ENCODE peak calls at places on chromosome 14, in five cellular contexts. One of them, this sample, is unnamed.

GRCh38 chr14:106812788-106813476 is 1286.5 kb downstream of the TMEM121 start:
- DNase-seq in transverse colon: no peak
- DNase-seq in suprapubic skin: no peak
- DNase-seq in HepG2: no peak
- DNase-seq in sigmoid colon: no peak
- DNase-seq in this sample: peak; percentile 66

GRCh38 chr14:56185991-56186390 is 67.8 kb downstream of the PELI2 start:
- DNase-seq in transverse colon: no peak
- DNase-seq in suprapubic skin: no peak
- DNase-seq in HepG2: no peak
- DNase-seq in sigmoid colon: no peak
- DNase-seq in this sample: no peak

GRCh38 chr14:71650187-71650586 is 282.0 kb upstream of the RGS6 start:
- DNase-seq in transverse colon: no peak
- DNase-seq in suprapubic skin: no peak
- DNase-seq in HepG2: no peak
- DNase-seq in sigmoid colon: no peak
- DNase-seq in this sample: no peak

GRCh38 chr14:75339059-75339458 is 60.4 kb downstream of the FOS start:
- DNase-seq in transverse colon: no peak
- DNase-seq in suprapubic skin: no peak
- DNase-seq in HepG2: no peak
- DNase-seq in sigmoid colon: no peak
- DNase-seq in this sample: no peak

GRCh38 chr14:20680843-20681347 is 3.5 kb upstream of the RNASE4 start:
- DNase-seq in transverse colon: peak; percentile 72
- DNase-seq in suprapubic skin: no peak
- DNase-seq in HepG2: no peak
- DNase-seq in sigmoid colon: no peak
- DNase-seq in this sample: no peak

GRCh38 chr14:75094896-75095295 is 25.5 kb downstream of the ZC2HC1C start:
- DNase-seq in transverse colon: no peak
- DNase-seq in suprapubic skin: no peak
- DNase-seq in HepG2: no peak
- DNase-seq in sigmoid colon: no peak
- DNase-seq in this sample: no peak

GRCh38 chr14:34722723-34723545 is 8.5 kb upstream of the CFL2 start:
- DNase-seq in transverse colon: peak; percentile 27
- DNase-seq in suprapubic skin: no peak
- DNase-seq in HepG2: peak; percentile 71
- DNase-seq in sigmoid colon: peak; percentile 67
- DNase-seq in this sample: no peak

GRCh38 chr14:104656014-104656714 is 33.3 kb upstream of the INF2 start:
- DNase-seq in transverse colon: no peak
- DNase-seq in suprapubic skin: no peak
- DNase-seq in HepG2: no peak
- DNase-seq in sigmoid colon: no peak
- DNase-seq in this sample: no peak

GRCh38 chr14:66043921-66044320 is 442.2 kb upstream of the CCDC196 start:
- DNase-seq in transverse colon: no peak
- DNase-seq in suprapubic skin: no peak
- DNase-seq in HepG2: no peak
- DNase-seq in sigmoid colon: no peak
- DNase-seq in this sample: no peak

GRCh38 chr14:70130498-70130897 is 58.3 kb downstream of the SLC8A3 start:
- DNase-seq in transverse colon: no peak
- DNase-seq in suprapubic skin: no peak
- DNase-seq in HepG2: no peak
- DNase-seq in sigmoid colon: no peak
- DNase-seq in this sample: no peak

GRCh38 chr14:60648934-60649814 is at the start of gene SIX1:
- DNase-seq in transverse colon: peak; percentile 48
- DNase-seq in suprapubic skin: no peak
- DNase-seq in HepG2: peak; percentile 77
- DNase-seq in sigmoid colon: no peak
- DNase-seq in this sample: no peak

GRCh38 chr14:71103662-71104484 is 196.6 kb downstream of the PCNX1 start:
- DNase-seq in transverse colon: no peak
- DNase-seq in suprapubic skin: no peak
- DNase-seq in HepG2: peak; percentile 50
- DNase-seq in sigmoid colon: no peak
- DNase-seq in this sample: no peak

GRCh38 chr14:97266653-97267052 is 469.5 kb downstream of the VRK1 start:
- DNase-seq in transverse colon: no peak
- DNase-seq in suprapubic skin: no peak
- DNase-seq in HepG2: peak; percentile 10
- DNase-seq in sigmoid colon: no peak
- DNase-seq in this sample: peak; percentile 39

GRCh38 chr14:33767721-33768457 is 183.0 kb downstream of the EGLN3 start:
- DNase-seq in transverse colon: no peak
- DNase-seq in suprapubic skin: no peak
- DNase-seq in HepG2: no peak
- DNase-seq in sigmoid colon: no peak
- DNase-seq in this sample: no peak

GRCh38 chr14:66827182-66827581 is 319.2 kb downstream of the GPHN start:
- DNase-seq in transverse colon: no peak
- DNase-seq in suprapubic skin: no peak
- DNase-seq in HepG2: no peak
- DNase-seq in sigmoid colon: no peak
- DNase-seq in this sample: no peak

GRCh38 chr14:37585101-37585479 is 10.0 kb downstream of the FOXA1 start:
- DNase-seq in transverse colon: peak; percentile 41
- DNase-seq in suprapubic skin: no peak
- DNase-seq in HepG2: no peak
- DNase-seq in sigmoid colon: no peak
- DNase-seq in this sample: no peak

GRCh38 chr14:89382487-89383170 is 34.4 kb downstream of the FOXN3 start:
- DNase-seq in transverse colon: no peak
- DNase-seq in suprapubic skin: no peak
- DNase-seq in HepG2: no peak
- DNase-seq in sigmoid colon: no peak
- DNase-seq in this sample: no peak

GRCh38 chr14:50397461-50398196 is 948 bp upstream of the CDKL1 start:
- DNase-seq in transverse colon: peak; percentile 34
- DNase-seq in suprapubic skin: no peak
- DNase-seq in HepG2: peak; percentile 24
- DNase-seq in sigmoid colon: no peak
- DNase-seq in this sample: peak; percentile 87

GRCh38 chr14:20757963-20758362 is 10.2 kb upstream of the EDDM3B start:
- DNase-seq in transverse colon: peak; percentile 34
- DNase-seq in suprapubic skin: no peak
- DNase-seq in HepG2: no peak
- DNase-seq in sigmoid colon: no peak
- DNase-seq in this sample: no peak

GRCh38 chr14:60266021-60266937 is 17.3 kb downstream of the PPM1A start:
- DNase-seq in transverse colon: no peak
- DNase-seq in suprapubic skin: no peak
- DNase-seq in HepG2: peak; percentile 27
- DNase-seq in sigmoid colon: no peak
- DNase-seq in this sample: no peak

GRCh38 chr14:34711169-34711568 is 3.2 kb downstream of the CFL2 start:
- DNase-seq in transverse colon: peak; percentile 13
- DNase-seq in suprapubic skin: no peak
- DNase-seq in HepG2: no peak
- DNase-seq in sigmoid colon: no peak
- DNase-seq in this sample: no peak

GRCh38 chr14:84401631-84402030 is 1128.3 kb upstream of the FLRT2 start:
- DNase-seq in transverse colon: no peak
- DNase-seq in suprapubic skin: no peak
- DNase-seq in HepG2: no peak
- DNase-seq in sigmoid colon: no peak
- DNase-seq in this sample: no peak

GRCh38 chr14:74619672-74620131 is 7.7 kb upstream of the LTBP2 start:
- DNase-seq in transverse colon: peak; percentile 59
- DNase-seq in suprapubic skin: peak; percentile 87
- DNase-seq in HepG2: peak; percentile 63
- DNase-seq in sigmoid colon: peak; percentile 94
- DNase-seq in this sample: peak; percentile 95

GRCh38 chr14:65187421-65188049 is 85.2 kb upstream of the MAX start:
- DNase-seq in transverse colon: no peak
- DNase-seq in suprapubic skin: no peak
- DNase-seq in HepG2: no peak
- DNase-seq in sigmoid colon: no peak
- DNase-seq in this sample: no peak

GRCh38 chr14:52837451-52837850 is 46.0 kb upstream of the GNPNAT1 start:
- DNase-seq in transverse colon: no peak
- DNase-seq in suprapubic skin: no peak
- DNase-seq in HepG2: no peak
- DNase-seq in sigmoid colon: no peak
- DNase-seq in this sample: no peak

GRCh38 chr14:52833891-52834290 is 42.5 kb upstream of the GNPNAT1 start:
- DNase-seq in transverse colon: no peak
- DNase-seq in suprapubic skin: no peak
- DNase-seq in HepG2: no peak
- DNase-seq in sigmoid colon: no peak
- DNase-seq in this sample: no peak

GRCh38 chr14:52834440-52834842 is 43.0 kb upstream of the GNPNAT1 start:
- DNase-seq in transverse colon: no peak
- DNase-seq in suprapubic skin: no peak
- DNase-seq in HepG2: no peak
- DNase-seq in sigmoid colon: no peak
- DNase-seq in this sample: no peak

GRCh38 chr14:52840916-52841315 is 49.5 kb upstream of the GNPNAT1 start:
- DNase-seq in transverse colon: no peak
- DNase-seq in suprapubic skin: no peak
- DNase-seq in HepG2: no peak
- DNase-seq in sigmoid colon: peak; percentile 74
- DNase-seq in this sample: no peak

DNA sequence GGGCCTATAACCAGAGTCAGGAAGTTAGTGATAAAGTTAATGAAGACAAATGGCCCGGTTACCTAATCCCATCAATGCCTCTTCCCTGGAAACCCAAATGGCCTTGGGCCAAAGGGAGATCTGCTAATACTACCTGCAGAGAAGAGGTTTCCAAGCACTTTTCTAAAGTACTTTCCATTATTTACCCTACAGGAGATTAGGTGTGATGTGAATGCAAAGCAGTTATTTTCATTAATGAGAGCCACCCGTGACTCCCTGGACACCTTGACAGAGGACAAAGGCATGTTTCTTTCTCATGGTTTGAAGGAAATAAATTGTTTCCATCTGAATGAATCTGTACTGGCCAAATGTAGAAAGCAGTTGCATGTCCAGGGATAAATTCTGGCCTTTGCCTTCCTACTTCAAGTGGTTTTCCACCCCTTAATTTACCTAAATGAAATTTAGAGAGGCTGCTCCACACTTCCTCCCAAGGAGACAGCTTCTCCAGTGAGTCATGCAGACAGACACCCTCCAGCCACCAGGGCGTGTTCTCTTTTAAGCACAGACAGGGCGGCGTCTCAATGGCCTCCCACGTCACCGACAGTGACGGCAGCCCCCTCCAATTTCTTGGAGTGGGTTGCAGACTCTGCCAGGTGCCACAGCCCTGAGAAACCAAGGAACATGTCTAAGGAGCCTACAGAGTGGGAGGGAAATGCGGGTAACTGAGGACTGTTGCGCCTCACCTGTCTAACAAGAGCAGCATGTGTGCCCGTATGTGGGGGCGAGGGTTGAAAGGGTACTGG is 43.9 kb upstream of the GNPNAT1 start:
- DNase-seq in transverse colon: no peak
- DNase-seq in suprapubic skin: no peak
- DNase-seq in HepG2: no peak
- DNase-seq in sigmoid colon: no peak
- DNase-seq in this sample: no peak
- TF ChIP-seq EP300 in transverse colon: no peak
- TF ChIP-seq EP300 in suprapubic skin: no peak
- TF ChIP-seq EP300 in HepG2: no peak
- TF ChIP-seq EP300 in sigmoid colon: no peak
- TF ChIP-seq EP300 in this sample: no peak

DNA sequence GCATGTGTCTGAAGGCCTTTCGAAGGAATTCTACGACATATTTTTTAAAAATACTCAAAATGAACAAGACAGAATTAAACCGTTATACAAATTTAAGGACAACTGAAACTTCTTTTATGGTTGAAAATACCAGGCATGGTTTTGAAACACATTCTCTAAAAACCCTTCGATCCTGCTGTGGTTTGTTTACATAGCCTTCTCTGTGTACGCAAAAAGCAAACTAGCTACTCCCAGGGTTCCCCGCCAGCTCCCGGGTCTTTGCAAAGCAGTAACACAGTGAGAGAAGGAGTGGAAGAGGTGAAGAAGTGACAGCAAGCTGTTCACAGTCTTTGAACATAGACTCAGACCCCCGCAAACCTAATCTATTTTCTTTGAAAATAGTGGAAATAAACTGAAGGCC is 2.2 kb upstream of the TC2N start:
- DNase-seq in transverse colon: no peak
- DNase-seq in suprapubic skin: no peak
- DNase-seq in HepG2: peak; percentile 12
- DNase-seq in sigmoid colon: no peak
- DNase-seq in this sample: no peak
- H3K4me1 ChIP-seq in transverse colon: peaks cover 44% of the 10 kb centered on the region
- H3K4me1 ChIP-seq in suprapubic skin: peaks cover 26% of the 10 kb centered on the region
- H3K4me1 ChIP-seq in HepG2: peaks cover 21% of the 10 kb centered on the region
- H3K4me1 ChIP-seq in sigmoid colon: no peaks in the 10 kb centered on the region
- H3K4me1 ChIP-seq in this sample: peaks cover 12% of the 10 kb centered on the region

DNA sequence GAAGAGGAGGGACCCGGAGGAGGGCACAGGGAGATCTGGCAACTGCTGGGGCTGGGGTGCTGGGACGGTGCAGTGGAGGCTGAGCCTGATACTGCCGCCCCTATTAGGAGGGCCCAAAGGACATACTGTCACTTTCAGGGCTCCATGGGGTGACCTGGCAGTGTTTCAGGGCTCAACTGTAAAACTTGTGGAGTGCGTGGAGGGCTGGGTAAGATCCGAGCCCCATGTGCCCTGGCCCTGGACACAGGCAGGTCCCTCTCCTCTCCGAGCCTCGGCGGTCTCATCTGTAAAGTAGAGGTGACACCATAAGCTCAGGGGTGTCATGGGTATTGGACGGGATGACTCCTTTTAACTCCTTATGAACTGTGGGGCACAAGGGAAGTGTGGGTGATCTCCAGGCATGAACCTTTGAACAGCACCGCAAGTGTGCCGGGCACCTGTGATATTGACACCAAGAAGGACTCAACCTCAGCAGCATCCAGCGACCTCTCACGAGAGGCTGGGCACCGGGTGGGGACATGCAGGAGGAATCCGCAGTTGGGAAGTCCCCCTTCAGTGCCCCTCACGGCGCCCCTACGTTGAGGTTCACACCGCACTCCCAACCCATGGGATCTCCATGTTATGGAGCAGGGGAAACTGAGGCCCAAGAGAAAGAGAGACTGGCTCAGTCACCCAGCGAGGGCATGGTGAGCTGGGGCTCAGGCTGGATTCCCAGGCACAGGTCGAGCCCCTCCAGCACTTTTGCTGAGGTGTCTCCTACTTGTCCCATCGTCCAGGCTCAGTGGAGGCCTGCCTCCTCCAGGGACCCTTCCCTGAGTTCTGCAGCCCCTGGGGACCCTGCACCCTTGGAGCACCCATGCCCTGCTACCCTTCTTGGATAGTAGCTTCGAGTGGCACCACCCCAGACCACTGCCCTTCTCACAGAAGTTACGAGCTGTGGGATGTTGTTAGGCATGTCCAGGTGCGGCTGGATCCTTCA is 50.4 kb upstream of the EML1 start:
- DNase-seq in transverse colon: no peak
- DNase-seq in suprapubic skin: no peak
- DNase-seq in HepG2: no peak
- DNase-seq in sigmoid colon: peak; percentile 65
- DNase-seq in this sample: no peak
- TF ChIP-seq POLR2AphosphoS5 in transverse colon: no peak
- TF ChIP-seq POLR2AphosphoS5 in suprapubic skin: no peak
- TF ChIP-seq POLR2AphosphoS5 in HepG2: no peak
- TF ChIP-seq POLR2AphosphoS5 in sigmoid colon: no peak
- TF ChIP-seq POLR2AphosphoS5 in this sample: no peak

GRCh38 chr14:103151270-103151933 is 28.1 kb downstream of the TNFAIP2 start:
- DNase-seq in transverse colon: no peak
- DNase-seq in suprapubic skin: no peak
- DNase-seq in HepG2: no peak
- DNase-seq in sigmoid colon: no peak
- DNase-seq in this sample: no peak
- TF ChIP-seq EP300 in transverse colon: no peak
- TF ChIP-seq EP300 in suprapubic skin: no peak
- TF ChIP-seq EP300 in HepG2: no peak
- TF ChIP-seq EP300 in sigmoid colon: no peak
- TF ChIP-seq EP300 in this sample: no peak